ENCODE peak calls at places on chromosomes 4 and X, in four cellular contexts. One of them, this sample, is unnamed.

GRCh38 chr4:6281436-6282144 is 11.9 kb downstream of the WFS1 start:
- DNase-seq in GM12878: no peak
- DNase-seq in K562: no peak
- DNase-seq in HepG2: no peak
- DNase-seq in this sample: no peak

GRCh38 chr4:106898621-106899230 is 137.4 kb downstream of the DKK2 start:
- DNase-seq in K562: peak; percentile 27
- DNase-seq in HepG2: peak; percentile 32
- DNase-seq in GM12878: no peak
- DNase-seq in this sample: peak; percentile 32

GRCh38 chrX:121641560-121641959 is 594.1 kb downstream of the GLUD2 start:
- DNase-seq in K562: no peak
- DNase-seq in GM12878: no peak
- DNase-seq in HepG2: no peak
- DNase-seq in this sample: no peak

GRCh38 chr4:23876418-23877089 is 13.3 kb downstream of the PPARGC1A start:
- DNase-seq in GM12878: no peak
- DNase-seq in HepG2: no peak
- DNase-seq in K562: no peak
- DNase-seq in this sample: no peak

GRCh38 chr4:173121044-173121685 is 47.4 kb upstream of the GALNT7 start:
- DNase-seq in HepG2: no peak
- DNase-seq in GM12878: peak; percentile 11
- DNase-seq in K562: peak; percentile 31
- DNase-seq in this sample: peak; percentile 44

GRCh38 chr4:186557486-186557885 is 2.1 kb upstream of the MTNR1A start:
- DNase-seq in K562: no peak
- DNase-seq in HepG2: no peak
- DNase-seq in GM12878: no peak
- DNase-seq in this sample: no peak

GRCh38 chrX:87583679-87584078 is 66.1 kb downstream of the KLHL4 start:
- DNase-seq in GM12878: no peak
- DNase-seq in HepG2: peak; percentile 3
- DNase-seq in K562: no peak
- DNase-seq in this sample: peak; percentile 61

GRCh38 chrX:100980608-100981497 is 11.3 kb downstream of the ARL13A start:
- DNase-seq in GM12878: no peak
- DNase-seq in HepG2: peak; percentile 39
- DNase-seq in K562: no peak
- DNase-seq in this sample: no peak

GRCh38 chr4:39097290-39097689 is 35.3 kb downstream of the KLHL5 start:
- DNase-seq in GM12878: no peak
- DNase-seq in HepG2: peak; percentile 7
- DNase-seq in K562: no peak
- DNase-seq in this sample: no peak

GRCh38 chr4:39102297-39102696 is 40.3 kb downstream of the KLHL5 start:
- DNase-seq in HepG2: no peak
- DNase-seq in K562: no peak
- DNase-seq in GM12878: no peak
- DNase-seq in this sample: no peak

DNA sequence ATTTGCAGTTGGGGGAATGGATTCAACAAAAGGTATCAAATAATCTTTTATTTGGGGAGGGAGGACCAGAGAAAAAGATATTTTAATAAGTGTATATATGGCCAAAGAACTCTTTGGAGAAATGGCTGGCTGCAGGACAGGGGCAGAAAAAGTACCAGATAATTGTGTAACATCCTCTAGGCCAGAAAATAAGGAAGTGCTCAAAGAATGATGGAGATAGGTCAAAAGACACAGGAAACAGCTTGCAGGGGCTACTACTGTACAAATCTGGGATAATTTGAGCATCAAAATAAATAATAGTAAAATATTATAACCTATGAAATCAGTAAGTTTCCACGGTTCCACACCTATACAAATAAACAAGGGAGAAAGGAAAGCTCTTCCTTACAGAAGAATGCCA is 34.8 kb downstream of the KLHL5 start:
- DNase-seq in HepG2: no peak
- DNase-seq in K562: no peak
- DNase-seq in GM12878: no peak
- DNase-seq in this sample: no peak
- TF ChIP-seq SP1 in HepG2: no peak
- TF ChIP-seq SP1 in K562: no peak
- TF ChIP-seq SP1 in GM12878: no peak
- TF ChIP-seq SP1 in this sample: no peak

GRCh38 chr4:39587881-39588280 is 50.8 kb downstream of the SMIM14 start:
- DNase-seq in HepG2: no peak
- DNase-seq in GM12878: no peak
- DNase-seq in K562: no peak
- DNase-seq in this sample: no peak
- TF ChIP-seq TCF7 in HepG2: no peak
- TF ChIP-seq TCF7 in GM12878: no peak
- TF ChIP-seq TCF7 in K562: no peak
- TF ChIP-seq TCF7 in this sample: no peak

GRCh38 chr4:128661529-128661928 is 148.0 kb upstream of the JADE1 start:
- DNase-seq in HepG2: no peak
- DNase-seq in GM12878: no peak
- DNase-seq in K562: no peak
- DNase-seq in this sample: no peak
- TF ChIP-seq SP1 in HepG2: no peak
- TF ChIP-seq SP1 in GM12878: no peak
- TF ChIP-seq SP1 in K562: no peak
- TF ChIP-seq SP1 in this sample: no peak

GRCh38 chr4:55406545-55406944 is 10.8 kb downstream of the TMEM165 start:
- DNase-seq in GM12878: no peak
- DNase-seq in K562: no peak
- DNase-seq in HepG2: no peak
- DNase-seq in this sample: no peak
- TF ChIP-seq TCF7 in GM12878: no peak
- TF ChIP-seq TCF7 in K562: no peak
- TF ChIP-seq TCF7 in HepG2: no peak
- TF ChIP-seq TCF7 in this sample: no peak